ENCODE peak calls at places on chromosomes 12 and 14, in ten cellular contexts. E, H, P, T, L, O, G, I, U and R are unnamed samples.

GRCh38 chr14:32469388-32470160 is 140.5 kb downstream of the AKAP6 start:
- DNase-seq in I (peak), L (no peak), E (peak), H (no peak), P (no peak), U (peak), O (no peak), T (peak), G (no peak), R (peak)

GRCh38 chr12:116339800-116340371 is 62.4 kb upstream of the MED13L start:
- DNase-seq in U (peak), O (no peak), P (no peak), G (no peak), T (no peak), L (no peak), H (no peak), E (peak), I (peak), R (no peak)

GRCh38 chr12:49644620-49644994 is 21.2 kb downstream of the PRPF40B start:
- DNase-seq in E (peak), L (peak), H (peak), U (peak), P (peak), O (peak), T (peak), I (peak), G (peak), R (peak)

GRCh38 chr12:81245918-81246611 is 168.2 kb downstream of the ACSS3 start:
- DNase-seq in U (peak), O (no peak), E (no peak), P (no peak), L (no peak), T (no peak), H (no peak), I (no peak), G (no peak), R (no peak)

GRCh38 chr14:73252491-73253322 is 15.4 kb downstream of the PAPLN start:
- DNase-seq in H (no peak), P (no peak), U (no peak), O (no peak), T (no peak), I (no peak), E (no peak), G (no peak), L (no peak), R (no peak)

GRCh38 chr14:99078426-99078825 is 193.6 kb downstream of the BCL11B start:
- DNase-seq in T (no peak), L (no peak), G (no peak), I (no peak), E (no peak), U (no peak), O (no peak), H (peak), P (no peak), R (no peak)

GRCh38 chr14:28770574-28770973 is 4.0 kb downstream of the FOXG1 start:
- DNase-seq in T (no peak), E (no peak), I (no peak), G (no peak), H (no peak), P (no peak), L (no peak), O (no peak), U (no peak), R (no peak)

GRCh38 chr12:46386877-46387629 is 14.5 kb upstream of the SLC38A2 start:
- DNase-seq in E (peak), U (peak), G (no peak), I (peak), H (no peak), L (no peak), T (peak), O (no peak), P (no peak), R (peak)

GRCh38 chr14:91858536-91859275 is 8.6 kb downstream of the TC2N start:
- DNase-seq in I (peak), E (peak), T (no peak), O (no peak), H (no peak), P (no peak), U (peak), L (no peak), G (no peak), R (no peak)

GRCh38 chr12:109020750-109021380 is at the start of gene SVOP:
- DNase-seq in O (peak), U (peak), G (peak), L (peak), H (peak), T (peak), P (no peak), I (peak), E (peak), R (peak)

GRCh38 chr14:69387311-69387710 is 10.8 kb downstream of the ERH start:
- DNase-seq in P (no peak), I (no peak), E (peak), T (no peak), O (no peak), L (no peak), G (no peak), H (no peak), U (no peak), R (no peak)

GRCh38 chr12:47910486-47910885 is 5.7 kb upstream of the VDR start:
- DNase-seq in O (no peak), P (no peak), T (no peak), E (peak), H (no peak), L (no peak), G (no peak), U (peak), I (peak), R (no peak)

GRCh38 chr14:20455355-20456300 is 602 bp downstream of the APEX1 start:
- DNase-seq in I (peak), L (no peak), H (no peak), T (no peak), P (peak), G (no peak), O (no peak), U (peak), E (peak), R (no peak)

GRCh38 chr12:26126340-26127284 is 1.8 kb upstream of the BHLHE41 start:
- DNase-seq in U (peak), H (peak), T (peak), P (no peak), O (no peak), G (peak), L (no peak), I (peak), E (peak), R (peak)

GRCh38 chr14:77123381-77124344 is 17.9 kb downstream of the ZDHHC22 start:
- DNase-seq in E (no peak), P (no peak), U (no peak), T (no peak), G (no peak), H (no peak), L (no peak), I (no peak), O (no peak), R (peak)

GRCh38 chr12:107319536-107320030 is 226.2 kb upstream of the CRY1 start:
- DNase-seq in L (no peak), G (no peak), O (no peak), T (no peak), H (peak), E (no peak), P (no peak), U (peak), I (no peak), R (no peak)

GRCh38 chr12:58026421-58026820 is 85.1 kb downstream of the ATP23 start:
- DNase-seq in O (no peak), T (no peak), P (no peak), U (no peak), H (no peak), L (no peak), E (no peak), G (no peak), I (peak), R (no peak)

GRCh38 chr14:61614693-61615092 is 80.6 kb upstream of the HIF1A start:
- DNase-seq in E (no peak), I (no peak), H (no peak), T (no peak), L (no peak), O (no peak), G (no peak), U (no peak), P (no peak), R (no peak)

GRCh38 chr12:51323317-51323960 is 535 bp downstream of the BIN2 start:
- DNase-seq in U (no peak), T (no peak), H (peak), O (peak), P (peak), I (no peak), L (no peak), E (no peak), G (no peak), R (no peak)

GRCh38 chr12:101343893-101344292 is 63.7 kb downstream of the ARL1 start:
- DNase-seq in P (no peak), H (no peak), U (no peak), T (no peak), L (no peak), I (no peak), G (no peak), O (no peak), E (no peak), R (no peak)

GRCh38 chr12:64790166-64790565 is 31.0 kb upstream of the GNS start:
- DNase-seq in E (no peak), O (no peak), G (no peak), H (no peak), T (no peak), U (no peak), I (no peak), P (no peak), L (no peak), R (no peak)

GRCh38 chr12:12819752-12820311 is 6.7 kb downstream of the DDX47 start:
- DNase-seq in G (no peak), I (peak), L (no peak), O (no peak), P (no peak), T (no peak), H (no peak), E (peak), U (peak), R (no peak)

GRCh38 chr12:131279281-131279921 is 325.7 kb downstream of the ADGRD1 start:
- DNase-seq in G (no peak), P (no peak), U (no peak), H (no peak), I (no peak), T (no peak), O (no peak), L (no peak), E (no peak), R (no peak)

GRCh38 chr14:20302042-20302761 is 3.5 kb downstream of the TTC5 start:
- DNase-seq in O (no peak), I (peak), U (peak), E (peak), L (no peak), T (no peak), P (no peak), H (no peak), G (no peak), R (no peak)

GRCh38 chr12:131990066-131990979 is 40.6 kb downstream of the EP400 start:
- DNase-seq in L (no peak), U (no peak), I (no peak), O (no peak), T (no peak), G (no peak), H (peak), E (no peak), P (no peak), R (no peak)

GRCh38 chr12:32270818-32271710 is 128.3 kb upstream of the FGD4 start:
- DNase-seq in H (no peak), L (no peak), G (no peak), O (no peak), E (peak), U (peak), T (peak), I (peak), P (no peak), R (peak)

GRCh38 chr12:26338574-26339572 is 143.5 kb downstream of the SSPN start:
- DNase-seq in O (no peak), I (peak), E (peak), U (peak), T (peak), G (no peak), L (no peak), P (no peak), H (no peak), R (peak)

GRCh38 chr12:127888948-127889347 is 378.0 kb upstream of the TMEM132C start:
- DNase-seq in P (no peak), T (no peak), I (peak), L (no peak), U (peak), G (no peak), H (no peak), E (no peak), O (no peak), R (no peak)